ENCODE peak calls at places on chromosomes 16 and 17, in ten cellular contexts. One of them, this sample, is unnamed.

GRCh38 chr16:82629441-82630027 is 2.8 kb downstream of the CDH13 start:
- DNase-seq in hypothalamus: no peak
- DNase-seq in ACHN: peak; percentile 66
- DNase-seq in astrocyte of the spinal cord: peak; percentile 65
- DNase-seq in activated CD4-positive, CD25-positive, alpha-beta regulatory T cell: no peak
- DNase-seq in lung: no peak
- DNase-seq in stimulated activated CD4-positive, alpha-beta T cell treated with anti-CD3 and anti-CD28 coated beads, Interleukin-1b, Interleukin-23, amount 100 ng/mL, for 1 hour: no peak
- DNase-seq in posterior cingulate gyrus: no peak
- DNase-seq in B cell: no peak
- DNase-seq in GM23248: peak; percentile 83
- DNase-seq in this sample: peak; percentile 16

GRCh38 chr17:79324219-79324618 is 249.6 kb downstream of the ENGASE start:
- DNase-seq in lung: no peak
- DNase-seq in ACHN: no peak
- DNase-seq in activated CD4-positive, CD25-positive, alpha-beta regulatory T cell: no peak
- DNase-seq in B cell: no peak
- DNase-seq in hypothalamus: no peak
- DNase-seq in astrocyte of the spinal cord: no peak
- DNase-seq in GM23248: no peak
- DNase-seq in posterior cingulate gyrus: no peak
- DNase-seq in stimulated activated CD4-positive, alpha-beta T cell treated with anti-CD3 and anti-CD28 coated beads, Interleukin-1b, Interleukin-23, amount 100 ng/mL, for 1 hour: no peak
- DNase-seq in this sample: no peak

GRCh38 chr17:17402558-17402957 is 74.2 kb upstream of the MED9 start:
- DNase-seq in astrocyte of the spinal cord: no peak
- DNase-seq in activated CD4-positive, CD25-positive, alpha-beta regulatory T cell: no peak
- DNase-seq in B cell: no peak
- DNase-seq in hypothalamus: no peak
- DNase-seq in stimulated activated CD4-positive, alpha-beta T cell treated with anti-CD3 and anti-CD28 coated beads, Interleukin-1b, Interleukin-23, amount 100 ng/mL, for 1 hour: no peak
- DNase-seq in GM23248: peak; percentile 51
- DNase-seq in ACHN: no peak
- DNase-seq in lung: no peak
- DNase-seq in posterior cingulate gyrus: no peak
- DNase-seq in this sample: no peak

GRCh38 chr17:64773836-64774761 is 112.0 kb upstream of the SMURF2 start:
- DNase-seq in posterior cingulate gyrus: no peak
- DNase-seq in astrocyte of the spinal cord: peak; percentile 51
- DNase-seq in stimulated activated CD4-positive, alpha-beta T cell treated with anti-CD3 and anti-CD28 coated beads, Interleukin-1b, Interleukin-23, amount 100 ng/mL, for 1 hour: no peak
- DNase-seq in B cell: no peak
- DNase-seq in GM23248: peak; percentile 60
- DNase-seq in lung: peak; percentile 85
- DNase-seq in activated CD4-positive, CD25-positive, alpha-beta regulatory T cell: no peak
- DNase-seq in hypothalamus: no peak
- DNase-seq in ACHN: peak; percentile 88
- DNase-seq in this sample: no peak

GRCh38 chr17:40315678-40316570 is 6.9 kb downstream of the RARA start:
- DNase-seq in ACHN: no peak
- DNase-seq in hypothalamus: no peak
- DNase-seq in posterior cingulate gyrus: no peak
- DNase-seq in activated CD4-positive, CD25-positive, alpha-beta regulatory T cell: no peak
- DNase-seq in astrocyte of the spinal cord: no peak
- DNase-seq in lung: no peak
- DNase-seq in GM23248: no peak
- DNase-seq in B cell: no peak
- DNase-seq in stimulated activated CD4-positive, alpha-beta T cell treated with anti-CD3 and anti-CD28 coated beads, Interleukin-1b, Interleukin-23, amount 100 ng/mL, for 1 hour: no peak
- DNase-seq in this sample: peak; percentile 17

GRCh38 chr16:74455213-74455612 is 33.9 kb upstream of the CLEC18B start:
- DNase-seq in lung: no peak
- DNase-seq in astrocyte of the spinal cord: peak; percentile 86
- DNase-seq in posterior cingulate gyrus: peak; percentile 13
- DNase-seq in hypothalamus: no peak
- DNase-seq in ACHN: no peak
- DNase-seq in stimulated activated CD4-positive, alpha-beta T cell treated with anti-CD3 and anti-CD28 coated beads, Interleukin-1b, Interleukin-23, amount 100 ng/mL, for 1 hour: no peak
- DNase-seq in activated CD4-positive, CD25-positive, alpha-beta regulatory T cell: no peak
- DNase-seq in GM23248: peak; percentile 88
- DNase-seq in B cell: no peak
- DNase-seq in this sample: no peak

GRCh38 chr16:50841081-50841886 is 99.4 kb downstream of the CYLD start:
- DNase-seq in stimulated activated CD4-positive, alpha-beta T cell treated with anti-CD3 and anti-CD28 coated beads, Interleukin-1b, Interleukin-23, amount 100 ng/mL, for 1 hour: no peak
- DNase-seq in B cell: no peak
- DNase-seq in activated CD4-positive, CD25-positive, alpha-beta regulatory T cell: no peak
- DNase-seq in lung: no peak
- DNase-seq in astrocyte of the spinal cord: no peak
- DNase-seq in GM23248: peak; percentile 13
- DNase-seq in hypothalamus: no peak
- DNase-seq in posterior cingulate gyrus: no peak
- DNase-seq in ACHN: no peak
- DNase-seq in this sample: no peak

GRCh38 chr17:57603541-57603940 is 141.6 kb downstream of the CCDC182 start:
- DNase-seq in ACHN: no peak
- DNase-seq in posterior cingulate gyrus: no peak
- DNase-seq in B cell: no peak
- DNase-seq in hypothalamus: no peak
- DNase-seq in astrocyte of the spinal cord: no peak
- DNase-seq in GM23248: no peak
- DNase-seq in stimulated activated CD4-positive, alpha-beta T cell treated with anti-CD3 and anti-CD28 coated beads, Interleukin-1b, Interleukin-23, amount 100 ng/mL, for 1 hour: no peak
- DNase-seq in activated CD4-positive, CD25-positive, alpha-beta regulatory T cell: no peak
- DNase-seq in lung: no peak
- DNase-seq in this sample: no peak

GRCh38 chr17:75404739-75405364 is 626 bp downstream of the GRB2 start:
- DNase-seq in activated CD4-positive, CD25-positive, alpha-beta regulatory T cell: peak; percentile 19
- DNase-seq in hypothalamus: peak; percentile 56
- DNase-seq in stimulated activated CD4-positive, alpha-beta T cell treated with anti-CD3 and anti-CD28 coated beads, Interleukin-1b, Interleukin-23, amount 100 ng/mL, for 1 hour: no peak
- DNase-seq in posterior cingulate gyrus: peak; percentile 49
- DNase-seq in GM23248: peak; percentile 77
- DNase-seq in lung: peak; percentile 44
- DNase-seq in astrocyte of the spinal cord: peak; percentile 36
- DNase-seq in ACHN: peak; percentile 55
- DNase-seq in B cell: peak; percentile 29
- DNase-seq in this sample: peak; percentile 43

GRCh38 chr16:12900599-12901203 is 697 bp upstream of the SHISA9 start:
- DNase-seq in stimulated activated CD4-positive, alpha-beta T cell treated with anti-CD3 and anti-CD28 coated beads, Interleukin-1b, Interleukin-23, amount 100 ng/mL, for 1 hour: no peak
- DNase-seq in posterior cingulate gyrus: peak; percentile 46
- DNase-seq in GM23248: no peak
- DNase-seq in activated CD4-positive, CD25-positive, alpha-beta regulatory T cell: no peak
- DNase-seq in B cell: no peak
- DNase-seq in hypothalamus: no peak
- DNase-seq in lung: no peak
- DNase-seq in astrocyte of the spinal cord: no peak
- DNase-seq in ACHN: no peak
- DNase-seq in this sample: no peak

GRCh38 chr16:63185235-63185780 is 1149.1 kb upstream of the CDH8 start:
- DNase-seq in posterior cingulate gyrus: no peak
- DNase-seq in activated CD4-positive, CD25-positive, alpha-beta regulatory T cell: no peak
- DNase-seq in B cell: no peak
- DNase-seq in astrocyte of the spinal cord: no peak
- DNase-seq in lung: no peak
- DNase-seq in GM23248: no peak
- DNase-seq in stimulated activated CD4-positive, alpha-beta T cell treated with anti-CD3 and anti-CD28 coated beads, Interleukin-1b, Interleukin-23, amount 100 ng/mL, for 1 hour: no peak
- DNase-seq in ACHN: no peak
- DNase-seq in hypothalamus: no peak
- DNase-seq in this sample: no peak

GRCh38 chr17:7884581-7885356 is 3.8 kb upstream of the CHD3 start:
- DNase-seq in activated CD4-positive, CD25-positive, alpha-beta regulatory T cell: no peak
- DNase-seq in GM23248: peak; percentile 43
- DNase-seq in stimulated activated CD4-positive, alpha-beta T cell treated with anti-CD3 and anti-CD28 coated beads, Interleukin-1b, Interleukin-23, amount 100 ng/mL, for 1 hour: no peak
- DNase-seq in B cell: peak; percentile 80
- DNase-seq in ACHN: no peak
- DNase-seq in astrocyte of the spinal cord: no peak
- DNase-seq in posterior cingulate gyrus: no peak
- DNase-seq in hypothalamus: no peak
- DNase-seq in lung: no peak
- DNase-seq in this sample: peak; percentile 35

GRCh38 chr17:41666708-41667279 is 21.9 kb upstream of the EIF1 start:
- DNase-seq in stimulated activated CD4-positive, alpha-beta T cell treated with anti-CD3 and anti-CD28 coated beads, Interleukin-1b, Interleukin-23, amount 100 ng/mL, for 1 hour: peak; percentile 72
- DNase-seq in hypothalamus: peak; percentile 75
- DNase-seq in B cell: peak; percentile 81
- DNase-seq in ACHN: peak; percentile 78
- DNase-seq in astrocyte of the spinal cord: peak; percentile 65
- DNase-seq in posterior cingulate gyrus: peak; percentile 81
- DNase-seq in activated CD4-positive, CD25-positive, alpha-beta regulatory T cell: peak; percentile 71
- DNase-seq in lung: peak; percentile 85
- DNase-seq in GM23248: peak; percentile 82
- DNase-seq in this sample: peak; percentile 84

GRCh38 chr16:1863681-1864460 is 8.1 kb downstream of the MEIOB start:
- DNase-seq in B cell: no peak
- DNase-seq in stimulated activated CD4-positive, alpha-beta T cell treated with anti-CD3 and anti-CD28 coated beads, Interleukin-1b, Interleukin-23, amount 100 ng/mL, for 1 hour: no peak
- DNase-seq in activated CD4-positive, CD25-positive, alpha-beta regulatory T cell: no peak
- DNase-seq in ACHN: peak; percentile 47
- DNase-seq in hypothalamus: peak; percentile 17
- DNase-seq in GM23248: peak; percentile 46
- DNase-seq in astrocyte of the spinal cord: peak; percentile 48
- DNase-seq in posterior cingulate gyrus: no peak
- DNase-seq in lung: no peak
- DNase-seq in this sample: no peak

GRCh38 chr17:78344666-78345065 is 15.2 kb downstream of the SOCS3 start:
- DNase-seq in hypothalamus: no peak
- DNase-seq in stimulated activated CD4-positive, alpha-beta T cell treated with anti-CD3 and anti-CD28 coated beads, Interleukin-1b, Interleukin-23, amount 100 ng/mL, for 1 hour: no peak
- DNase-seq in activated CD4-positive, CD25-positive, alpha-beta regulatory T cell: no peak
- DNase-seq in astrocyte of the spinal cord: no peak
- DNase-seq in lung: no peak
- DNase-seq in B cell: no peak
- DNase-seq in GM23248: no peak
- DNase-seq in ACHN: no peak
- DNase-seq in posterior cingulate gyrus: no peak
- DNase-seq in this sample: no peak

GRCh38 chr17:3916013-3916696 is at the start of gene P2RX1:
- DNase-seq in activated CD4-positive, CD25-positive, alpha-beta regulatory T cell: no peak
- DNase-seq in astrocyte of the spinal cord: no peak
- DNase-seq in B cell: peak; percentile 70
- DNase-seq in hypothalamus: no peak
- DNase-seq in GM23248: no peak
- DNase-seq in ACHN: no peak
- DNase-seq in posterior cingulate gyrus: no peak
- DNase-seq in stimulated activated CD4-positive, alpha-beta T cell treated with anti-CD3 and anti-CD28 coated beads, Interleukin-1b, Interleukin-23, amount 100 ng/mL, for 1 hour: no peak
- DNase-seq in lung: no peak
- DNase-seq in this sample: no peak

GRCh38 chr17:2853722-2854580 is 57.7 kb downstream of the RAP1GAP2 start:
- DNase-seq in stimulated activated CD4-positive, alpha-beta T cell treated with anti-CD3 and anti-CD28 coated beads, Interleukin-1b, Interleukin-23, amount 100 ng/mL, for 1 hour: no peak
- DNase-seq in hypothalamus: no peak
- DNase-seq in B cell: peak; percentile 74
- DNase-seq in activated CD4-positive, CD25-positive, alpha-beta regulatory T cell: no peak
- DNase-seq in ACHN: no peak
- DNase-seq in posterior cingulate gyrus: no peak
- DNase-seq in GM23248: peak; percentile 63
- DNase-seq in lung: no peak
- DNase-seq in astrocyte of the spinal cord: no peak
- DNase-seq in this sample: no peak

GRCh38 chr17:50953831-50954601 is 87.9 kb upstream of the TOB1 start:
- DNase-seq in astrocyte of the spinal cord: peak; percentile 78
- DNase-seq in hypothalamus: no peak
- DNase-seq in posterior cingulate gyrus: peak; percentile 50
- DNase-seq in ACHN: no peak
- DNase-seq in activated CD4-positive, CD25-positive, alpha-beta regulatory T cell: no peak
- DNase-seq in GM23248: peak; percentile 34
- DNase-seq in B cell: peak; percentile 9
- DNase-seq in lung: no peak
- DNase-seq in stimulated activated CD4-positive, alpha-beta T cell treated with anti-CD3 and anti-CD28 coated beads, Interleukin-1b, Interleukin-23, amount 100 ng/mL, for 1 hour: no peak
- DNase-seq in this sample: no peak

This sample was measured in uterus.